ENCODE peak calls at places on chromosomes 11 and 22, in seven cellular contexts. One of them, this sample, is unnamed.

GRCh38 chr11:128476031-128476430 is 111.3 kb downstream of the ETS1 start:
- DNase-seq in AG08395: no peak
- DNase-seq in activated CD4-positive, alpha-beta T cell treated with anti-CD3 and anti-CD28 coated beads for 36 hours: no peak
- DNase-seq in stimulated activated CD4-positive, alpha-beta T cell treated with anti-CD3 and anti-CD28 coated beads, Interleukin-15, amount 100 ng/mL, for 1 hour: no peak
- DNase-seq in psoas muscle: no peak
- DNase-seq in activated CD4-positive, CD25-positive, alpha-beta regulatory T cell: no peak
- DNase-seq in NCI-H69: no peak
- DNase-seq in this sample: no peak

GRCh38 chr11:14916403-14916802 is 24.4 kb upstream of the CYP2R1 start:
- DNase-seq in AG08395: no peak
- DNase-seq in activated CD4-positive, alpha-beta T cell treated with anti-CD3 and anti-CD28 coated beads for 36 hours: no peak
- DNase-seq in stimulated activated CD4-positive, alpha-beta T cell treated with anti-CD3 and anti-CD28 coated beads, Interleukin-15, amount 100 ng/mL, for 1 hour: no peak
- DNase-seq in psoas muscle: no peak
- DNase-seq in activated CD4-positive, CD25-positive, alpha-beta regulatory T cell: no peak
- DNase-seq in NCI-H69: no peak
- DNase-seq in this sample: no peak

GRCh38 chr11:31764766-31765165 is 46.4 kb downstream of the PAX6 start:
- DNase-seq in AG08395: no peak
- DNase-seq in activated CD4-positive, alpha-beta T cell treated with anti-CD3 and anti-CD28 coated beads for 36 hours: no peak
- DNase-seq in stimulated activated CD4-positive, alpha-beta T cell treated with anti-CD3 and anti-CD28 coated beads, Interleukin-15, amount 100 ng/mL, for 1 hour: no peak
- DNase-seq in psoas muscle: no peak
- DNase-seq in activated CD4-positive, CD25-positive, alpha-beta regulatory T cell: no peak
- DNase-seq in NCI-H69: peak; percentile 89
- DNase-seq in this sample: no peak

GRCh38 chr11:14927146-14927545 is 35.1 kb upstream of the CYP2R1 start:
- DNase-seq in AG08395: peak; percentile 34
- DNase-seq in activated CD4-positive, alpha-beta T cell treated with anti-CD3 and anti-CD28 coated beads for 36 hours: no peak
- DNase-seq in stimulated activated CD4-positive, alpha-beta T cell treated with anti-CD3 and anti-CD28 coated beads, Interleukin-15, amount 100 ng/mL, for 1 hour: no peak
- DNase-seq in psoas muscle: no peak
- DNase-seq in activated CD4-positive, CD25-positive, alpha-beta regulatory T cell: no peak
- DNase-seq in NCI-H69: no peak
- DNase-seq in this sample: no peak

GRCh38 chr11:68698993-68699392 is 14.6 kb downstream of the GAL start:
- DNase-seq in AG08395: no peak
- DNase-seq in activated CD4-positive, alpha-beta T cell treated with anti-CD3 and anti-CD28 coated beads for 36 hours: no peak
- DNase-seq in stimulated activated CD4-positive, alpha-beta T cell treated with anti-CD3 and anti-CD28 coated beads, Interleukin-15, amount 100 ng/mL, for 1 hour: no peak
- DNase-seq in psoas muscle: no peak
- DNase-seq in activated CD4-positive, CD25-positive, alpha-beta regulatory T cell: no peak
- DNase-seq in NCI-H69: no peak
- DNase-seq in this sample: no peak

GRCh38 chr11:62430350-62430749 is 11.5 kb downstream of the SCGB1A1 start:
- DNase-seq in AG08395: peak; percentile 19
- DNase-seq in activated CD4-positive, alpha-beta T cell treated with anti-CD3 and anti-CD28 coated beads for 36 hours: no peak
- DNase-seq in stimulated activated CD4-positive, alpha-beta T cell treated with anti-CD3 and anti-CD28 coated beads, Interleukin-15, amount 100 ng/mL, for 1 hour: no peak
- DNase-seq in psoas muscle: no peak
- DNase-seq in activated CD4-positive, CD25-positive, alpha-beta regulatory T cell: no peak
- DNase-seq in NCI-H69: no peak
- DNase-seq in this sample: no peak

GRCh38 chr11:3707176-3707575 is 36.0 kb upstream of the CHRNA10 start:
- DNase-seq in AG08395: no peak
- DNase-seq in activated CD4-positive, alpha-beta T cell treated with anti-CD3 and anti-CD28 coated beads for 36 hours: no peak
- DNase-seq in stimulated activated CD4-positive, alpha-beta T cell treated with anti-CD3 and anti-CD28 coated beads, Interleukin-15, amount 100 ng/mL, for 1 hour: no peak
- DNase-seq in psoas muscle: no peak
- DNase-seq in activated CD4-positive, CD25-positive, alpha-beta regulatory T cell: no peak
- DNase-seq in NCI-H69: no peak
- DNase-seq in this sample: no peak

GRCh38 chr22:42700901-42701300 is 19.8 kb downstream of the A4GALT start:
- DNase-seq in AG08395: no peak
- DNase-seq in activated CD4-positive, alpha-beta T cell treated with anti-CD3 and anti-CD28 coated beads for 36 hours: no peak
- DNase-seq in stimulated activated CD4-positive, alpha-beta T cell treated with anti-CD3 and anti-CD28 coated beads, Interleukin-15, amount 100 ng/mL, for 1 hour: no peak
- DNase-seq in psoas muscle: no peak
- DNase-seq in activated CD4-positive, CD25-positive, alpha-beta regulatory T cell: no peak
- DNase-seq in NCI-H69: no peak
- DNase-seq in this sample: no peak

GRCh38 chr22:44179989-44180705 is 578 bp upstream of the PARVG start:
- DNase-seq in AG08395: no peak
- DNase-seq in activated CD4-positive, alpha-beta T cell treated with anti-CD3 and anti-CD28 coated beads for 36 hours: no peak
- DNase-seq in stimulated activated CD4-positive, alpha-beta T cell treated with anti-CD3 and anti-CD28 coated beads, Interleukin-15, amount 100 ng/mL, for 1 hour: no peak
- DNase-seq in psoas muscle: peak; percentile 43
- DNase-seq in activated CD4-positive, CD25-positive, alpha-beta regulatory T cell: no peak
- DNase-seq in NCI-H69: peak; percentile 5
- DNase-seq in this sample: no peak

GRCh38 chr11:18696638-18697225 is 1.8 kb upstream of the TMEM86A start:
- DNase-seq in AG08395: peak; percentile 65
- DNase-seq in activated CD4-positive, alpha-beta T cell treated with anti-CD3 and anti-CD28 coated beads for 36 hours: no peak
- DNase-seq in stimulated activated CD4-positive, alpha-beta T cell treated with anti-CD3 and anti-CD28 coated beads, Interleukin-15, amount 100 ng/mL, for 1 hour: no peak
- DNase-seq in psoas muscle: no peak
- DNase-seq in activated CD4-positive, CD25-positive, alpha-beta regulatory T cell: no peak
- DNase-seq in NCI-H69: no peak
- DNase-seq in this sample: no peak

GRCh38 chr22:25352294-25352680 is 132.8 kb downstream of the CRYBB2 start:
- DNase-seq in AG08395: no peak
- DNase-seq in activated CD4-positive, alpha-beta T cell treated with anti-CD3 and anti-CD28 coated beads for 36 hours: no peak
- DNase-seq in stimulated activated CD4-positive, alpha-beta T cell treated with anti-CD3 and anti-CD28 coated beads, Interleukin-15, amount 100 ng/mL, for 1 hour: no peak
- DNase-seq in psoas muscle: no peak
- DNase-seq in activated CD4-positive, CD25-positive, alpha-beta regulatory T cell: no peak
- DNase-seq in NCI-H69: no peak
- DNase-seq in this sample: no peak

GRCh38 chr11:9633674-9634073 is 30.2 kb upstream of the SWAP70 start:
- DNase-seq in AG08395: no peak
- DNase-seq in activated CD4-positive, alpha-beta T cell treated with anti-CD3 and anti-CD28 coated beads for 36 hours: no peak
- DNase-seq in stimulated activated CD4-positive, alpha-beta T cell treated with anti-CD3 and anti-CD28 coated beads, Interleukin-15, amount 100 ng/mL, for 1 hour: no peak
- DNase-seq in psoas muscle: no peak
- DNase-seq in activated CD4-positive, CD25-positive, alpha-beta regulatory T cell: no peak
- DNase-seq in NCI-H69: no peak
- DNase-seq in this sample: no peak